ENCODE peak calls at places on chromosomes 1 and 21, in seven cellular contexts. H is GM12878, O is trophoblast cell, E is colonic mucosa, T is MM.1S, N is left ventricle myocardium inferior, A is pancreas. L is an unnamed sample.

GRCh38 chr1:170414989-170415733 is 116.8 kb upstream of the GORAB start:
- DNase-seq in H (no peak), O (no peak), N (no peak), E (no peak), T (no peak), A (no peak), L (no peak)

GRCh38 chr1:214318956-214319355 is 38.0 kb downstream of the SMYD2 start:
- DNase-seq in H (no peak), A (no peak), N (no peak), O (no peak), T (no peak), E (no peak), L (no peak)

GRCh38 chr1:47533176-47534039 is 95.6 kb downstream of the FOXD2 start:
- DNase-seq in O (peak; percentile 75), A (no peak), N (peak; percentile 44), E (no peak), H (no peak), T (peak; percentile 11), L (peak; percentile 64)

GRCh38 chr1:43688594-43689000 is 18.7 kb upstream of the ST3GAL3 start:
- DNase-seq in T (peak; percentile 30), A (no peak), O (no peak), H (no peak), E (no peak), N (no peak), L (no peak)

GRCh38 chr1:150563340-150564038 is 14.3 kb downstream of the ADAMTSL4 start:
- DNase-seq in T (peak; percentile 95), O (no peak), N (peak; percentile 75), H (peak; percentile 83), E (peak; percentile 77), A (peak; percentile 87), L (no peak)

GRCh38 chr21:26977741-26978140 is 10.9 kb upstream of the ADAMTS5 start:
- DNase-seq in A (no peak), E (no peak), N (no peak), T (no peak), H (no peak), O (no peak), L (no peak)

GRCh38 chr1:14108356-14109275 is 408.6 kb downstream of the PRDM2 start:
- DNase-seq in H (no peak), N (no peak), E (no peak), O (no peak), T (no peak), A (peak; percentile 79), L (no peak)

GRCh38 chr1:99264201-99265021 is at the start of gene PLPPR4:
- DNase-seq in H (no peak), N (peak; percentile 39), A (peak; percentile 63), E (peak; percentile 34), O (no peak), T (no peak), L (peak; percentile 77)

GRCh38 chr1:37255111-37255795 is 219.1 kb upstream of the ZC3H12A start:
- DNase-seq in T (no peak), O (no peak), N (no peak), E (no peak), A (peak; percentile 70), H (no peak), L (no peak)

GRCh38 chr1:153362187-153362586 is 4.5 kb downstream of the S100A9 start:
- DNase-seq in N (no peak), E (no peak), A (no peak), O (no peak), H (no peak), T (no peak), L (no peak)

GRCh38 chr1:89262643-89263042 is 10.0 kb downstream of the GBP5 start:
- DNase-seq in T (no peak), E (no peak), N (no peak), H (no peak), O (peak; percentile 10), A (no peak), L (no peak)

GRCh38 chr1:52684545-52684944 is 13.6 kb downstream of the COA7 start:
- DNase-seq in T (no peak), N (no peak), O (no peak), A (no peak), H (no peak), E (no peak), L (no peak)

GRCh38 chr21:21415741-21416140 is 417.5 kb downstream of the NCAM2 start:
- DNase-seq in N (no peak), A (no peak), H (no peak), T (no peak), O (no peak), E (no peak), L (no peak)

GRCh38 chr1:20981903-20982695 is 194.6 kb downstream of the EIF4G3 start:
- DNase-seq in E (no peak), N (no peak), T (no peak), O (no peak), H (no peak), A (no peak), L (no peak)

GRCh38 chr1:201072149-201072548 is 40.1 kb downstream of the CACNA1S start:
- DNase-seq in T (no peak), O (no peak), N (no peak), H (no peak), A (no peak), E (no peak), L (no peak)

GRCh38 chr21:44356636-44357035 is 3.2 kb downstream of the TRPM2 start:
- DNase-seq in A (no peak), E (no peak), T (no peak), O (no peak), H (no peak), N (no peak), L (no peak)

GRCh38 chr1:223102797-223103533 is 40.1 kb downstream of the TLR5 start:
- DNase-seq in H (no peak), N (peak; percentile 44), E (no peak), T (no peak), O (peak; percentile 42), A (no peak), L (no peak)

GRCh38 chr1:224852901-224853568 is 76.4 kb upstream of the DNAH14 start:
- DNase-seq in H (peak; percentile 34), E (no peak), O (peak; percentile 2), N (no peak), T (peak; percentile 16), A (no peak), L (no peak)

GRCh38 chr1:172343246-172344099 is 77.0 kb upstream of the C1orf105 start:
- DNase-seq in N (no peak), H (no peak), T (peak; percentile 10), O (no peak), E (no peak), A (no peak), L (no peak)
- H3K27ac ChIP-seq in N (peak overlapping the region; percentile 63), H (peak overlapping the region; percentile 98), T (no peak overlapping the region), O (no peak overlapping the region), E (peak overlapping the region; percentile 43), A (no peak overlapping the region), L (no peak overlapping the region)

GRCh38 chr1:210233216-210233494 is 559 bp downstream of the SERTAD4 start:
- DNase-seq in H (no peak), T (peak; percentile 18), O (no peak), A (peak; percentile 72), N (no peak), E (peak; percentile 39), L (no peak)

GRCh38 chr1:210232524-210233215 is at the start of gene SERTAD4:
- DNase-seq in O (peak; percentile 90), H (no peak), T (no peak), A (peak; percentile 71), E (peak; percentile 54), N (peak; percentile 38), L (no peak)

GRCh38 chr1:210235363-210236053 is 2.9 kb downstream of the SERTAD4 start:
- DNase-seq in A (no peak), E (no peak), N (no peak), T (no peak), O (no peak), H (no peak), L (no peak)

GRCh38 chr1:210233495-210234253 is 1.1 kb downstream of the SERTAD4 start:
- DNase-seq in E (peak; percentile 67), A (peak; percentile 75), O (peak; percentile 74), N (peak; percentile 37), H (no peak), T (peak; percentile 79), L (no peak)

DNA sequence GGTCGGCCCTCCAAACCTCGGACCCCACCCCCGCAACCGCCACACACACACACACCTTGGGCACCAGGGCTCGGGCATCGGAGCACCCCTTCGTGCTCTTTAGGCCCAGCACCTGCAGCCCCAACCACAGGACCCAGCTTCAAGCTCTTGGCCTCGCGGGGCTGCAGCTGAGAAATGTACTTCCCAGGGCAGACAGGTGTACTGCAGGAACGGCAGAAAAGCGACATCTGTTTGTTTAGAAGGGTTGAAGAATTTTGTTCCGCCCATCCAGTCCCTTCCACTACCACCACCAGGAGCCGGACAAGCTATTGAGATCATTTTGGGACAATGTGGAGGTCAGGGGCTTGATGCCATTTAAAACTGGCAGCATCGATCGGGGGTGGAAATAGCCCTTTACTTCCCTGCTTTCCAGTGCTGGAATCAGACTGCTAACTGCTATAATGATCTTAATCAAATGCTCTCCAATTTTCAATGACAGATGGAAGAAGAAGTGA is 1.7 kb downstream of the SERTAD4 start:
- DNase-seq in E (no peak), A (peak; percentile 72), N (no peak), O (peak; percentile 15), H (no peak), T (no peak), L (peak; percentile 23)
- H3K27ac ChIP-seq in E (peak overlapping the region; percentile 70), A (no peak overlapping the region), N (peak overlapping the region; percentile 91), O (peak overlapping the region; percentile 89), H (no peak overlapping the region), T (no peak overlapping the region), L (peak overlapping the region; percentile 53)

GRCh38 chr21:33685613-33686197 is 43.4 kb downstream of the ITSN1 start:
- DNase-seq in E (no peak), T (peak; percentile 7), A (no peak), H (no peak), O (no peak), N (no peak), L (no peak)
- H3K27ac ChIP-seq in E (no peak overlapping the region), T (peak overlapping the region; percentile 83), A (peak overlapping the region; percentile 35), H (no peak overlapping the region), O (peak overlapping the region; percentile 19), N (peak overlapping the region; percentile 45), L (no peak overlapping the region)

GRCh38 chr1:207030522-207031009 is 2.0 kb downstream of the C1orf116 start:
- DNase-seq in H (no peak), E (no peak), O (no peak), A (no peak), T (peak; percentile 67), N (no peak), L (no peak)

GRCh38 chr1:207032528-207033017 is at the start of gene C1orf116:
- DNase-seq in A (no peak), O (peak; percentile 47), N (no peak), E (peak; percentile 87), T (no peak), H (no peak), L (no peak)

GRCh38 chr1:207029991-207030521 is 2.5 kb downstream of the C1orf116 start:
- DNase-seq in O (no peak), N (no peak), T (no peak), E (no peak), H (no peak), A (no peak), L (no peak)

GRCh38 chr1:207031632-207032258 is 811 bp downstream of the C1orf116 start:
- DNase-seq in H (no peak), T (no peak), N (no peak), A (no peak), E (peak; percentile 79), O (no peak), L (no peak)

DNA sequence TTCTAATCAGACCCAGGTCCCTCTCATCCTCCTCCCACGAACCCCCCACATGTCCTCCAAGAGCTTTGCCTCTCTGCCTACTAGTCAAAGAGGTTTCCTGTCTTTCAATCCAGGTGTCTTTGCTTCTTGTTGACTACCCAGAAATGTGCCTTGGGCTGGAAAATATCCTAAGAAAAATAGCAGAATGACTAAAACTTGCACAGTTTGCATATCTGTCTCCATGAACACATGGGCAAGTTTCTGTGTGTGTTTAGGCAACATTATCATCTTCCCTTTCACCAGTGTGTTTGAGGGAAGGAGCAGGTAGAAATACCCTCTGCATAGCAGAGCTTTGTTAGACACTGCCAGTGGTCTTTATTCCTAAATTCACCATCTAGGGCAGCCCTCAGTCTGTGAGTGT is 1.5 kb downstream of the C1orf116 start:
- DNase-seq in N (no peak), E (no peak), T (no peak), H (no peak), A (no peak), O (no peak), L (no peak)
- H3K27ac ChIP-seq in N (peak overlapping the region; percentile 41), E (peak overlapping the region; percentile 89), T (no peak overlapping the region), H (no peak overlapping the region), A (peak overlapping the region; percentile 89), O (no peak overlapping the region), L (no peak overlapping the region)